ENCODE peak calls at places on chromosomes 1 and 21, in eight cellular contexts. U is WTC11, X is Peyer's patch, O is fibroblast of lung, A is tibial artery, F is heart right ventricle, N is PC-9, C is IMR-90. K is an unnamed sample.

GRCh38 chr1:179599623-179600249 is 8.1 kb downstream of the TDRD5 start:
- DNase-seq in O (peak; percentile 27), C (peak; percentile 30), N (peak; percentile 17), A (no peak), U (no peak), F (no peak), X (no peak), K (no peak)

GRCh38 chr1:203197625-203198024 is 11.1 kb upstream of the CHI3L1 start:
- DNase-seq in F (no peak), N (no peak), U (no peak), O (peak; percentile 66), A (peak; percentile 13), X (no peak), C (peak; percentile 88), K (no peak)

GRCh38 chr1:5811419-5811818 is 180.8 kb downstream of the NPHP4 start:
- DNase-seq in X (no peak), C (no peak), F (no peak), U (no peak), N (no peak), A (no peak), O (no peak), K (no peak)

GRCh38 chr1:111505641-111506119 is 2.2 kb upstream of the ADORA3 start:
- DNase-seq in U (no peak), X (no peak), O (no peak), A (no peak), N (no peak), F (no peak), C (no peak), K (no peak)

GRCh38 chr1:24416666-24417391 is 1.2 kb downstream of the NIPAL3 start:
- DNase-seq in U (no peak), O (peak; percentile 94), N (peak; percentile 69), X (no peak), C (peak; percentile 100), F (no peak), A (no peak), K (no peak)

GRCh38 chr21:14759285-14759684 is 213.2 kb upstream of the SAMSN1 start:
- DNase-seq in X (no peak), A (no peak), C (no peak), N (no peak), F (no peak), O (no peak), U (no peak), K (no peak)

GRCh38 chr21:21200939-21201610 is 202.9 kb downstream of the NCAM2 start:
- DNase-seq in F (no peak), O (peak; percentile 64), U (no peak), N (no peak), X (no peak), A (no peak), C (peak; percentile 49), K (no peak)

GRCh38 chr1:186708578-186709203 is 28.5 kb upstream of the PTGS2 start:
- DNase-seq in O (peak; percentile 13), N (no peak), F (no peak), U (no peak), X (no peak), A (no peak), C (peak; percentile 62), K (no peak)

GRCh38 chr1:57843760-57844159 is 419.9 kb upstream of the DAB1 start:
- DNase-seq in F (no peak), O (peak; percentile 63), C (no peak), A (no peak), U (no peak), X (no peak), N (no peak), K (no peak)

GRCh38 chr21:44293551-44294231 is 6.2 kb upstream of the PFKL start:
- DNase-seq in X (no peak), A (no peak), F (no peak), N (no peak), C (no peak), U (no peak), O (no peak), K (peak; percentile 20)

GRCh38 chr1:244731651-244732050 is 78.7 kb downstream of the DESI2 start:
- DNase-seq in X (no peak), U (no peak), F (no peak), N (no peak), A (no peak), O (no peak), C (no peak), K (no peak)

GRCh38 chr1:82227286-82227685 is 426.6 kb downstream of the ADGRL2 start:
- DNase-seq in O (no peak), X (no peak), F (no peak), N (no peak), U (no peak), A (no peak), C (no peak), K (no peak)

GRCh38 chr1:94327001-94327685 is 89.8 kb upstream of the ARHGAP29 start:
- DNase-seq in F (peak; percentile 84), O (no peak), X (no peak), C (peak; percentile 41), N (peak; percentile 64), A (no peak), U (peak; percentile 70), K (peak; percentile 68)

GRCh38 chr1:18731148-18731547 is 100.5 kb downstream of the PAX7 start:
- DNase-seq in C (no peak), U (no peak), F (no peak), X (peak; percentile 24), N (no peak), O (no peak), A (no peak), K (no peak)

GRCh38 chr21:32312976-32313375 is 14.3 kb downstream of the MRAP start:
- DNase-seq in O (no peak), X (no peak), A (no peak), F (no peak), C (no peak), N (no peak), U (no peak), K (no peak)

GRCh38 chr1:223741861-223742260 is 29.5 kb downstream of the CAPN2 start:
- DNase-seq in N (no peak), A (no peak), C (peak; percentile 77), F (no peak), O (no peak), X (no peak), U (no peak), K (no peak)

GRCh38 chr1:202182040-202182877 is 11.3 kb upstream of the LGR6 start:
- DNase-seq in X (no peak), C (no peak), F (no peak), A (no peak), N (no peak), O (no peak), U (no peak), K (no peak)

GRCh38 chr1:202187040-202187671 is 6.4 kb upstream of the LGR6 start:
- DNase-seq in U (no peak), A (no peak), X (peak; percentile 87), O (no peak), C (no peak), F (no peak), N (no peak), K (no peak)

GRCh38 chr1:202186327-202186726 is 7.3 kb upstream of the LGR6 start:
- DNase-seq in C (no peak), U (no peak), A (no peak), X (no peak), N (no peak), F (no peak), O (no peak), K (no peak)

GRCh38 chr1:202187697-202188407 is 5.7 kb upstream of the LGR6 start:
- DNase-seq in U (no peak), F (no peak), O (no peak), X (no peak), N (no peak), A (no peak), C (no peak), K (no peak)

DNA sequence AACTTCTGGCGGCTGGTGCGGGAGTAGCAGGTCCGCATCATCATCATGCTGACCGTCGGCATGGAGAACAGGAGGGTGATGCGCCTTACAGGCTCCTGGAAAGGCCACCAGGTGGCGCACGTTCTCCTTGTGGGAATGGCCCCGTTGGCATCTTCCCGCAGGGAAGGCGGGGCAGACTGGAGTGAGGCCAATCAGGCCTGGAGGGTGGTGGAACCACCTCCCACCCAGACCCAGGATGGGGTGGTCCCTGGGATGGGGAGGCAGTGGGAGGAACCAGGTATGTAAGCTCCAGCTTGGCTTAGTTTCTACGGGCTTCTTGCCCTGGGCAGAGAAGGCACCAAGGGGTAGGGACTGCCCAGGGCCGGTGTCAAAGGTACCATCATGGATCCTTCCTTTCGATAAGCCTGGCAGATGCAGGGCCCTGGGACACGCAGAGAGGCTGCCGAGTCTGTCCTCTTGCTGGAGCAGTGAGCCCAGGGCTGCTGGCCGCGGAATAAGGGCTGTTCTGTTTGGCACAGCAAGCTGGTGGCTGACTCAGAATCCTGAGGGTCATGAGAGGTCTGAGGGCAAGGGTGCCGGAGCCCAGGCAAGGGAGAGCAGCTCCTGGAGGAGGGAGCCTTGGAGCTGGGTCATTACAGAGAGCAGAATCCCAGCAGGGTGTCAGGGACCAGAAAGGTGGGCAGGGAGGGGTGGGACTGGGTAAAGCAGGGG is 8.7 kb upstream of the LGR6 start:
- DNase-seq in N (peak; percentile 84), O (peak; percentile 75), X (peak; percentile 90), A (peak; percentile 84), C (peak; percentile 83), U (peak; percentile 98), F (peak; percentile 65), K (peak; percentile 85)
- TF ChIP-seq CTCF in N (peak; percentile 85), O (peak; percentile 84), X (peak; percentile 77), A (peak; percentile 81), C (peak; percentile 90), U (peak; percentile 85), F (peak; percentile 75), K (peak; percentile 82)

DNA sequence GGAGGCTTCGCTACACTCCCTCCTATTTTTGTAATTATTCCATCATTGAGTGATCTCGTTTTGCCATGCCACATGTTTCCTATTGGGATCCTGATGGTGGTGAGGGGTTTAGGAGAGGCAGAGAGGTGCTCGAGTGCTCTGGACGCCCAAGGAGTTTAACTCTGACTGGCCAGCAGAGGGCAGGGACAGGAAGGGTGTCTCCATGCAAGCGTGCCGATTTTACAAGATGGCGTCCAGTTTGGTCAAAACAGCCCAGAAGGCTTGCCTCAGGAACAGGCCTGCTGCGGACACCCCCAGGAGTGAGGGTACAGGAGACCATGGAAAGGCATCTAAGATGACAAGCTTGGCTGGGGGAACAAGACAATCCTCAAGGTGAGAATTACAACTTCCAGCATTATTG is 33.8 kb upstream of the KCNE2 start:
- DNase-seq in N (no peak), F (no peak), X (no peak), O (no peak), U (no peak), C (no peak), A (no peak), K (no peak)
- TF ChIP-seq CTCF in N (no peak), F (no peak), X (no peak), O (no peak), U (no peak), C (no peak), A (no peak), K (no peak)

DNA sequence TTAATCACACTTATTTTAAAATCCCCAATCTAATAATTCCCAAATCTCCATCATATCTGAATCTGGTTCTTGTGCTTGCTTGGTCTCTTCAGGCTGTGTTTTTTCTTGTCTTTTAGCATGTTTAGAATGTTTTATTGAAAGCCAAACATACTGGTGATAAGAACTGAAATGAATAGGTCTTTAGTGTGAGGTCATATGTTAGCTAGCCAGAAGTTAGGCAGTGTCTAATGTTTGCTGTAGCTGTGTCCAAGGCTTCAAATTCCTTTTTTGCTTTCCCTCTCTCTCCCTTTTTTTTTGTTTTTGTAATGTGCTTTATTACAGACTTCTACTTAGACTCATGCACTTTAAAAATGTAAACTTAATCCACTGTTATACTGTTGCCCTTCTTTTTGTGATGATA is 725.2 kb downstream of the BRINP3 start:
- DNase-seq in F (no peak), A (no peak), X (no peak), U (no peak), C (peak; percentile 80), O (peak; percentile 34), N (no peak), K (no peak)
- TF ChIP-seq CTCF in F (no peak), A (no peak), X (no peak), U (no peak), C (no peak), O (no peak), N (no peak), K (no peak)

GRCh38 chr1:151055581-151055980 is 3.8 kb downstream of the CDC42SE1 start:
- DNase-seq in N (no peak), C (no peak), F (no peak), U (no peak), X (no peak), A (no peak), O (no peak), K (no peak)
- TF ChIP-seq CTCF in N (no peak), C (no peak), F (no peak), U (no peak), X (no peak), A (no peak), O (no peak), K (no peak)

K was measured in right lobe of liver.